ENCODE peak calls at places on chromosomes 3 and 15, in six cellular contexts. Z is PC-3, A is mesendoderm, P is Peyer's patch, M is NT2/D1, F is H1. V is an unnamed sample. For H3K4me1, the result is how much of the 10 kb centered on the place peaks cover.

GRCh38 chr3:23728651-23729117 is 77.1 kb upstream of the UBE2E1 start:
- DNase-seq in A (peak), P (no peak), Z (peak), M (no peak), F (peak), V (no peak)

GRCh38 chr3:141659821-141660597 is 78.1 kb upstream of the RNF7 start:
- DNase-seq in F (peak), M (no peak), P (no peak), A (peak), Z (peak), V (no peak)

GRCh38 chr3:167843886-167844285 is 108.4 kb downstream of the SERPINI1 start:
- DNase-seq in A (no peak), Z (no peak), F (no peak), M (no peak), P (no peak), V (no peak)

GRCh38 chr3:99175276-99175801 is 273.8 kb upstream of the DCBLD2 start:
- DNase-seq in Z (no peak), A (no peak), F (no peak), M (no peak), P (no peak), V (no peak)

GRCh38 chr3:114582929-114583328 is 289.1 kb downstream of the TIGIT start:
- DNase-seq in P (no peak), M (no peak), A (no peak), F (no peak), Z (no peak), V (no peak)

GRCh38 chr3:127217594-127218456 is 24.9 kb downstream of the PRR23E start:
- DNase-seq in Z (peak), P (no peak), M (no peak), F (no peak), A (no peak), V (no peak)

GRCh38 chr3:149393355-149394165 is 16.1 kb upstream of the TM4SF1 start:
- DNase-seq in M (peak), F (peak), Z (peak), A (peak), P (peak), V (no peak)

GRCh38 chr3:16122155-16122554 is 52.3 kb upstream of the GALNT15 start:
- DNase-seq in A (no peak), M (no peak), F (no peak), Z (no peak), P (no peak), V (no peak)

GRCh38 chr15:33064878-33065277 is 129.6 kb downstream of the FMN1 start:
- DNase-seq in M (no peak), Z (peak), F (no peak), P (no peak), A (no peak), V (no peak)

GRCh38 chr3:67602816-67603215 is 51.6 kb downstream of the SUCLG2 start:
- DNase-seq in Z (no peak), M (no peak), A (no peak), F (no peak), P (no peak), V (no peak)

GRCh38 chr3:127671523-127672428 is 976 bp upstream of the ABTB1 start:
- DNase-seq in M (no peak), A (no peak), P (peak), Z (no peak), F (peak), V (peak)

GRCh38 chr15:62068787-62069170 is 2.0 kb downstream of the C2CD4A start:
- DNase-seq in P (no peak), Z (no peak), F (no peak), A (no peak), M (no peak), V (no peak)

GRCh38 chr3:140053011-140053702 is 118.2 kb downstream of the CLSTN2 start:
- DNase-seq in Z (no peak), F (no peak), A (peak), M (no peak), P (no peak), V (no peak)

GRCh38 chr15:76149291-76149910 is 89.6 kb downstream of the TMEM266 start:
- DNase-seq in F (no peak), P (no peak), M (no peak), A (no peak), Z (no peak), V (no peak)

GRCh38 chr3:100289339-100289738 is 28.5 kb downstream of the TBC1D23 start:
- DNase-seq in M (no peak), P (no peak), F (no peak), A (no peak), Z (no peak), V (no peak)

GRCh38 chr3:135739755-135740154 is 225.8 kb upstream of the PPP2R3A start:
- DNase-seq in F (no peak), Z (no peak), M (no peak), P (no peak), A (peak), V (no peak)

DNA sequence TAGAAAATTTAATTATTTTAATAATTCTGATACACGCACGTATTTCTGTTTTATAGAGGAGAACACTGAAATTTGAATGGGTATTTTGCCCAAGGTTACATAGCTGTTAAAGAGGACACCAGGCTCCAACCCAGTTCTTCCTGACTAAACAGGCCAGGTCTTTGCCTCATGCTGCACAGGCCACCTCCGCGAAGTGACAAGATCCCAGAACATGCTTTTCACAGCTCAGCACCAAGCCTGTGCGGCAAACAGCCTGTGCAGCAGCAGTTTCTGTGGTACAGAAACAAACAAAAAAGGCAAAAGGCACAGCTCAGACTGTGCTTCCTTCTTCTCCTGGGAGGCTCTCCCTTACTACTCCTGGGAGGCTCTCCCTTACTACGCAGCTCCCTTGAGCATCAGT is 6.5 kb downstream of the FOXL2 start:
- DNase-seq in A (no peak), F (no peak), P (no peak), M (no peak), Z (no peak), V (no peak)
- H3K4me1 ChIP-seq in A (under half), F (under half), P (under half), M (under half), Z (under half), V (under half)

GRCh38 chr3:185729335-185729715 is 95.5 kb downstream of the IGF2BP2 start:
- DNase-seq in F (no peak), A (no peak), P (no peak), Z (peak), M (no peak), V (no peak)

GRCh38 chr3:185728630-185729334 is 96.1 kb downstream of the IGF2BP2 start:
- DNase-seq in A (no peak), F (no peak), M (no peak), Z (no peak), P (no peak), V (no peak)

GRCh38 chr3:185727873-185728272 is 97.0 kb downstream of the IGF2BP2 start:
- DNase-seq in F (no peak), M (no peak), Z (peak), A (no peak), P (no peak), V (no peak)

GRCh38 chr3:185724761-185725160 is 100.1 kb downstream of the IGF2BP2 start:
- DNase-seq in A (peak), P (no peak), Z (no peak), M (no peak), F (no peak), V (no peak)

GRCh38 chr3:185726254-185726967 is 98.4 kb downstream of the IGF2BP2 start:
- DNase-seq in F (no peak), Z (no peak), A (no peak), P (no peak), M (no peak), V (no peak)
- H3K4me1 ChIP-seq in F (under half), Z (half or more), A (under half), P (under half), M (under half), V (under half)

GRCh38 chr15:88617031-88617722 is 4.0 kb upstream of the AEN start:
- DNase-seq in M (no peak), A (no peak), P (no peak), Z (no peak), F (peak), V (no peak)

GRCh38 chr15:88613074-88613944 is 7.8 kb upstream of the AEN start:
- DNase-seq in P (no peak), Z (no peak), F (peak), A (peak), M (peak), V (no peak)

GRCh38 chr15:88616240-88616639 is 4.9 kb upstream of the AEN start:
- DNase-seq in F (no peak), Z (no peak), P (no peak), M (no peak), A (no peak), V (no peak)

GRCh38 chr15:88617790-88618189 is 3.4 kb upstream of the AEN start:
- DNase-seq in P (no peak), Z (no peak), F (peak), M (no peak), A (no peak), V (no peak)

DNA sequence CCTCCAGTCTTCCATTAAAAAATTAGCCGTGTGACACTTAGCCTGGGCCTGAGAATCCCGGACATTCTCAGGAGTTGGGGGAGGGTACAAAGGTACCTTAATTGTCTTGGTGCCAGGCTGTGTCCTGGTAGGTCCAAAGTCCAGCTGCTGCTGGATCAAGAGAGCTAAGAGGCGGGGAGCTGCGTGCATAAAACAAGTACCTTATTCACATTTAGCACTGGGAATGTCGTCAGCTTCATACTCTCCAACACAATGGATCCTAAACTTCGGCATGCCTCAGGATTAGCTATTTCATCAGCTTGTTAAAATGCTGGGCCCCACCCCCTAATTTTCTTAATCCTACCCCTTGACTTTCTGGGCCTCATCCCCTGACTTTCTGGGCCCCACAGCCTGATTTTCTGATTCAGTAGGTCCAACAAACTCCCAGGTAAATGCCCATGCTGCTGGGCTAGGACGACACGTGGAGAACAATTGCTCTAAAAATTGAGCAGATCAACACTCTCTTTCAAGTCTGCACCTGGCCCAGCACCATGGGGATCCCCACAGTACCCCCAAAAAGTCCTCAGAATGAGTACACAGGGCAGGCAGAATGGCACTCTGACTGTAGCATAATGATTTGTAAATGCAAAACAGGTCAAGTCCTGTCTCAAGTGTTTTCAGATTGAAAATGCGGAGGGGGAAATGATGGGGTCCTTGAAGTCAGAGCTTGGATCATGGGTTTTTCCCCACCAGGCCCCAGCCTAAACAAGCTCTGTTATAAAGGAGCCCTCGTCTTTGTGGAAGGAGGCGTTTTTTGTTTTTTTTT is 5.6 kb upstream of the AEN start:
- DNase-seq in F (peak), A (no peak), M (no peak), Z (no peak), P (no peak), V (no peak)
- H3K4me1 ChIP-seq in F (under half), A (under half), M (under half), Z (under half), P (under half), V (under half)

GRCh38 chr3:11591401-11592266 is 52.1 kb downstream of the VGLL4 start:
- DNase-seq in A (peak), M (peak), Z (peak), F (no peak), P (no peak), V (no peak)
- H3K4me1 ChIP-seq in A (under half), M (under half), Z (under half), F (under half), P (under half), V (under half)

DNA sequence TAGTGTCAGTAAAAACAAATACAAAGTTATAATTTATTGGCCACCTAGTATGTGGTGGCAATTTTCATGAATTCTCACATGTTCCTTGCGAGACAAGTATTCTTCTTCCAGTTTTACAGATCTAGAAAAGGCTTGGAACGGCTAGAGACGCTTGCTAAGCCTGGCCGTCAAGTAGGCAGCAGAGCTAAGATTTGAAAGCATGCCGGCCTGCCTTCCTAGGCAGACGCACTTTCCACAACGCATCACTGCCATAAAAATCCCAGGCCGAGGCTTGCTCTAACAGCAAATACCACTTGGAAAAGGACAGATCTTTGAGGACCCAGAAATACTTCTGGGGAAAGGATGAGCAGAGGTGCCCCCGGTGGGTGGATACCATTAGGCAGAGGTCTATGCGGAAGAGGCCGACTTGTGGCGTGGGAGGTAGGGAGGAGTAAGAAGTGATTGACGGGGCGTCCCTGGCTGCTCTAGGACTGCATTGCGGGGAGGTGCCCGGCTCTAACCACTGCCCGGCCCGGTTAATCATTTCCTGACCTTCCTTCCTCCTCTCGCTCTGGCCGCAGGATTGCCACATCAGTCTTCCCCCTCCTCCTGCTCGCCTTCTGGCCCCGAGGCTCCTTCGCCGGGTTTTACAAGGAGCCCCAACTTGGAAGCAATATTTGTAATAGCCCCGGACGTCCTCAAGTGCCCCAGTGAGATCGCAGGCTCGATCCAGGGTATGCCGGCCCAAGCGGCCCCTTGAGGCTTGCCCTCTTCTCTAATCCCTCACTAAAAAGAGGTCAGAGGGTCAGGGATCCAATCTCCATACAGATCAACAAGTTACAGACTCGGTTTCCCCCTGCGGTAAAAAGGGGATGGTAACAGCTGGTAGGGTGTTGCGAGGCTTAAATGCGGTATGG is 1.3 kb upstream of the USP3 start:
- DNase-seq in F (peak), M (no peak), A (peak), Z (peak), P (peak), V (peak)
- H3K4me1 ChIP-seq in F (under half), M (under half), A (under half), Z (half or more), P (under half), V (half or more)

DNA sequence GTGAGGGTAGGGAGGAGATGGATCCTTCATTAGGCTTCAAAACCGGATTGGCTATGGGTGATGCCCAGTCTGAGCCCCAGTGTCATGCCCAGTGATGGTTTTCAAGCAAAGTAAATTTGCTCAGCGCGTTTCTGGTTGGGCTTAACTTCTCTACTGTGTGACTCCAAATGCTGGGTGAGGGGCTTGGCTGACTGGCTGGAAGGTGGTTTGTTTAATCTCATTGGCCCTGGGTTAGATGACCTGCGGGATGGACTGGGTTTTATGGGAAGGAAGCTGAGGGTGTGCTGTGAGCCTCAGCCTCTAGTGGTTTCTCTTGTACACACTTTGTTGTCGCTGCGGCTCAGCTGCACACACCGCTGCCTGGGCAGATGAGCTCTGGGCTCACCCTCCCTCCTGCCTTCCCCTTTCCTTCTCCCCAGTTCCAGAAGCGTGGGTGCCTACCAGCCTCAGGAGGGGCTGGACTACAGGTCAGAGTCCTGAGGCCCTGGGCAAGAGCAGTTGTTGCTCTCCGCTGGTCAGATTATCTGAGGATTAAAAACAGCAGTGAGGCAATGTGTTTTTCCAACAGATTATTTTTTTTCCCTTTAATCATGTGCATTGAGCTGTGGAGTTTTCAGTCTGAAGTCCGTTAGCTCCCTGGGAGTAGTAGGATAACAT is 18.6 kb downstream of the PDIA5 start:
- DNase-seq in A (peak), M (no peak), F (no peak), Z (no peak), P (no peak), V (no peak)
- H3K4me1 ChIP-seq in A (under half), M (under half), F (under half), Z (under half), P (under half), V (under half)

GRCh38 chr15:74046275-74046674 is 36.1 kb downstream of the GOLGA6A start:
- DNase-seq in F (no peak), P (no peak), Z (no peak), A (no peak), M (no peak), V (no peak)

GRCh38 chr15:74053497-74053896 is 28.9 kb downstream of the GOLGA6A start:
- DNase-seq in P (no peak), M (no peak), F (no peak), Z (no peak), A (no peak), V (no peak)

GRCh38 chr15:74053941-74054529 is 28.3 kb downstream of the GOLGA6A start:
- DNase-seq in P (peak), M (peak), Z (peak), A (peak), F (peak), V (peak)

GRCh38 chr15:74050835-74051234 is 31.5 kb downstream of the GOLGA6A start:
- DNase-seq in F (no peak), P (no peak), A (no peak), M (no peak), Z (no peak), V (no peak)

DNA sequence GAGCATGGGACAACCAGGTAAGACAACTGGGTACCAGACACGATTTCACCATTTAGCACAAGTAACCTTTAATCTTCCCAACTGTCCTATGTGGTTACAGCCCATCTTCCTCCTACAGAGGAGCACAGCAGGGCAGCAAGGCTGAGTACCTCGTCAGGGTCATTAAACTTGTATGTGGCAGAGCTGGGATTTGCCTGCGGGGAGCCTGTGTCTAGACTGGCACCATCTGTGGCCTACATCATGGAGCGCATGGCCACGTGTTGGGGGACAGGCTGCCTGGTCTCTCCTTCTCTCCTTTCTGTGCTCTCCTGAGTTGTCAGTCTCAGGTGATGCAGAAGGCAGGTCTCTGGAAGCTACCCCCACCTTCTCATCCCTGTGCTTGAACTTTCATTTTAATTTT is 32.2 kb downstream of the GOLGA6A start:
- DNase-seq in P (no peak), Z (no peak), F (no peak), A (no peak), M (no peak), V (no peak)
- H3K4me1 ChIP-seq in P (under half), Z (under half), F (under half), A (under half), M (under half), V (under half)

GRCh38 chr3:186789554-186790260 is 6.3 kb downstream of the EIF4A2 start:
- DNase-seq in A (no peak), Z (no peak), M (no peak), P (no peak), F (no peak), V (no peak)
- H3K4me1 ChIP-seq in A (under half), Z (under half), M (under half), P (under half), F (under half), V (under half)